ENCODE peak calls at places on chromosomes 1 and 21, in five cellular contexts. E is NT2/D1, D is HepG2, J is H1, X is GM12878. T is an unnamed sample.

GRCh38 chr21:25396135-25396711 is 211.1 kb downstream of the MRPL39 start:
- DNase-seq in E (no peak), D (no peak), J (no peak), X (peak), T (no peak)

GRCh38 chr1:228144213-228145049 is 4.4 kb downstream of the GUK1 start:
- DNase-seq in E (no peak), D (no peak), J (no peak), X (no peak), T (no peak)

GRCh38 chr1:167808690-167809089 is 86.9 kb downstream of the MPZL1 start:
- DNase-seq in E (no peak), D (no peak), J (no peak), X (no peak), T (no peak)

GRCh38 chr1:91672601-91673161 is 172.0 kb downstream of the CDC7 start:
- DNase-seq in E (no peak), D (no peak), J (no peak), X (no peak), T (no peak)

GRCh38 chr1:155864393-155864792 is 5.0 kb downstream of the SYT11 start:
- DNase-seq in E (no peak), D (no peak), J (no peak), X (no peak), T (no peak)

GRCh38 chr1:232274236-232274855 is 355.6 kb downstream of the SIPA1L2 start:
- DNase-seq in E (no peak), D (no peak), J (no peak), X (no peak), T (no peak)

GRCh38 chr1:232891116-232891515 is 59.3 kb upstream of the NTPCR start:
- DNase-seq in E (no peak), D (no peak), J (no peak), X (no peak), T (no peak)

GRCh38 chr1:82377201-82377884 is 576.6 kb downstream of the ADGRL2 start:
- DNase-seq in E (no peak), D (no peak), J (no peak), X (no peak), T (no peak)

GRCh38 chr1:55378582-55378981 is 163.4 kb upstream of the USP24 start:
- DNase-seq in E (peak), D (peak), J (peak), X (no peak), T (peak)

GRCh38 chr1:116587496-116588308 is 16.9 kb upstream of the CD58 start:
- DNase-seq in E (no peak), D (no peak), J (no peak), X (no peak), T (no peak)

GRCh38 chr1:200372885-200373181 is 37.0 kb downstream of the ZNF281 start:
- DNase-seq in E (no peak), D (peak), J (no peak), X (no peak), T (no peak)

GRCh38 chr1:17826165-17826488 is 71.0 kb downstream of the ACTL8 start:
- DNase-seq in E (peak), D (peak), J (no peak), X (no peak), T (peak)

GRCh38 chr1:78790174-78790573 is 140.5 kb downstream of the IFI44 start:
- DNase-seq in E (no peak), D (no peak), J (no peak), X (no peak), T (no peak)
- TF ChIP-seq SUZ12 in E (no peak), D (no peak), J (no peak), X (no peak), T (no peak)

GRCh38 chr1:19466112-19466561 is 19.2 kb downstream of the CAPZB start:
- DNase-seq in E (no peak), D (no peak), J (no peak), X (no peak), T (no peak)

GRCh38 chr1:19467199-19468187 is 17.8 kb downstream of the CAPZB start:
- DNase-seq in E (no peak), D (no peak), J (no peak), X (no peak), T (no peak)

GRCh38 chr1:19465650-19466049 is 19.7 kb downstream of the CAPZB start:
- DNase-seq in E (no peak), D (no peak), J (no peak), X (no peak), T (no peak)

GRCh38 chr1:19469004-19469403 is 16.3 kb downstream of the CAPZB start:
- DNase-seq in E (no peak), D (no peak), J (no peak), X (no peak), T (no peak)

DNA sequence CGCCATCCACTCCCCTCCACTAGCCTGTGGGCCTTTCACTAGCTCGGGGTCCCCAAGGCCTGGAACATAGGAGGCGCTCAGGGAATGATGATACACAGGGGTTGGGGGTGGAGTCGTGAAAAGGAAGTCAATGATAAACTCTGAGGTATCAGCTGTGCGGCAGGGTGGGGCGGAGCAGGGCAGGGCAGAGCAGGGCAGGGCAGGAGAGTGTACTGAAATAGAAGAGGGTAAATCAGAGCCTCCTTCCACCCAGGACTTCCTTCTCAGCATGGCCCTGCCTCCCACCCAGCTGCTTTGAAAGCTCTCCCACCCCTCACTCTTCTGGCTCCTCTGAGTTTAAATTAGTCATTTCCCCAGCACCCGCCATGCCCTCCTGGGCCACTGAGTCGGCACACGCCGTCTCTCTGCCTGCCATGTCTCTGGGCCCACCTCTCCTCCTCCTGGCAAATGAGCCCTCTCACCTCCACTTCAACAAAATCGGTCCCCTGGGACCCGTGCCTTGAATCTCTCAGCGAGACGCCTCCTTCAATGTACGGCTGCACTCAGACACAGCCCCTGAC is 16.9 kb downstream of the CAPZB start:
- DNase-seq in E (no peak), D (peak), J (no peak), X (no peak), T (no peak)
- TF ChIP-seq SUZ12 in E (no peak), D (no peak), J (no peak), X (no peak), T (no peak)

GRCh38 chr1:79561521-79561978 is 555.0 kb upstream of the ADGRL4 start:
- DNase-seq in E (no peak), D (no peak), J (no peak), X (no peak), T (no peak)
- TF ChIP-seq SUZ12 in E (no peak), D (no peak), J (no peak), X (no peak), T (no peak)

GRCh38 chr1:58627221-58627620 is 50.2 kb upstream of the TACSTD2 start:
- DNase-seq in E (no peak), D (no peak), J (no peak), X (no peak), T (no peak)

GRCh38 chr1:58626293-58626692 is 49.2 kb upstream of the TACSTD2 start:
- DNase-seq in E (no peak), D (no peak), J (no peak), X (no peak), T (no peak)

DNA sequence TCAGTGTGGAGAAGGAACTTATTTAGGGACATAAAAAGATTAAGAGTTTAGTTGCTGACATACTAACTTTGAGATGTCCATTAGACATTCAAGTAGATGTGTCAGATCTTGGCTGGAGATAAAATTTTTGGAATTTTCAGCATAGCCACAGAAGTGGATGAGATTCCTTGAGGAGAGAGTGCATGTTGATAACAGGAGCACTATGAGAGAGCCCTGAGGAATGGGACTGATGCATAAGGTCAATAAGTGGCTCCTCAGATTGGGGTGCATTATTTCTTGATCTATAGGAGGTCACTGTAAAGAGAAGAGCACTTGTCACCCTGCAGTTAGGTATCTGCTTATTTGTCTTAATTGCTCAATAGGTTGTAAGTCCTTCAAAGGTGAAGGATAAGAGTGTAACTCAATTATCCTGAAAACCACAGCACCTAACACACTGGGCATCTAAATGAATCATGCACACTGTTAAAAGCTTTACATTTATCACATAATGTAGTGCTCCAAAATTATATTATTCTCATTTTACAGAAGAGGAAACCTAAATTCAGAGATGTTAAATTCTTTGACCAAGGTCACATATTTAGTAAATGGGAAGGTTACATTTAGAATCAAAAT is 52.0 kb upstream of the TACSTD2 start:
- DNase-seq in E (no peak), D (no peak), J (no peak), X (no peak), T (no peak)
- TF ChIP-seq SUZ12 in E (no peak), D (no peak), J (no peak), X (no peak), T (no peak)

GRCh38 chr1:24905979-24906720 is 23.9 kb downstream of the RUNX3 start:
- DNase-seq in E (no peak), D (no peak), J (no peak), X (no peak), T (no peak)
- TF ChIP-seq SUZ12 in E (no peak), D (no peak), J (no peak), X (no peak), T (no peak)

GRCh38 chr1:201655243-201655642 is 116.3 kb downstream of the NAV1 start:
- DNase-seq in E (no peak), D (no peak), J (no peak), X (no peak), T (no peak)
- TF ChIP-seq SUZ12 in E (no peak), D (no peak), J (no peak), X (no peak), T (no peak)

GRCh38 chr21:29082416-29082815 is 9.0 kb upstream of the CCT8 start:
- DNase-seq in E (no peak), D (no peak), J (no peak), X (no peak), T (no peak)

GRCh38 chr21:29077651-29078090 is 4.2 kb upstream of the CCT8 start:
- DNase-seq in E (no peak), D (no peak), J (no peak), X (peak), T (no peak)

GRCh38 chr21:29075706-29076447 is 2.4 kb upstream of the CCT8 start:
- DNase-seq in E (no peak), D (no peak), J (no peak), X (no peak), T (no peak)

GRCh38 chr21:29080454-29080930 is 7.0 kb upstream of the CCT8 start:
- DNase-seq in E (no peak), D (no peak), J (no peak), X (no peak), T (no peak)

GRCh38 chr21:29078884-29079765 is 5.7 kb upstream of the CCT8 start:
- DNase-seq in E (no peak), D (no peak), J (no peak), X (peak), T (no peak)
- TF ChIP-seq SUZ12 in E (no peak), D (no peak), J (no peak), X (no peak), T (no peak)

GRCh38 chr1:1001631-1002300 is 1.9 kb upstream of the HES4 start:
- DNase-seq in E (no peak), D (peak), J (no peak), X (no peak), T (peak)
- TF ChIP-seq SUZ12 in E (no peak), D (no peak), J (no peak), X (no peak), T (no peak)

GRCh38 chr1:4172659-4173599 is 272.9 kb upstream of the C1orf174 start:
- DNase-seq in E (no peak), D (peak), J (no peak), X (no peak), T (peak)
- TF ChIP-seq SUZ12 in E (no peak), D (no peak), J (no peak), X (no peak), T (no peak)

T was measured in HEK293T.